ENCODE peak calls at places on chromosome 3, in five cellular contexts. U, C, N, D and G are unnamed samples.

GRCh38 chr3:42771271-42771670 is 1.8 kb downstream of the CCDC13 start:
- DNase-seq in N (no peak), D (no peak), U (no peak), C (no peak), G (no peak)

GRCh38 chr3:77348244-77348855 is 308.5 kb downstream of the ROBO2 start:
- DNase-seq in D (no peak), C (no peak), U (peak), N (no peak), G (no peak)

GRCh38 chr3:13106308-13106970 is 33.2 kb upstream of the IQSEC1 start:
- DNase-seq in N (peak), D (no peak), U (no peak), C (no peak), G (no peak)

GRCh38 chr3:69454204-69454787 is 68.4 kb upstream of the FRMD4B start:
- DNase-seq in N (no peak), U (no peak), D (no peak), C (no peak), G (no peak)

GRCh38 chr3:78911394-78911793 is 856.4 kb downstream of the ROBO1 start:
- DNase-seq in N (no peak), D (no peak), U (no peak), C (no peak), G (no peak)

GRCh38 chr3:5136619-5137429 is 14.7 kb downstream of the ARL8B start:
- DNase-seq in D (no peak), N (no peak), U (no peak), C (no peak), G (no peak)

GRCh38 chr3:120907659-120908029 is 361 bp upstream of the STXBP5L start:
- DNase-seq in N (no peak), U (no peak), D (no peak), C (no peak), G (no peak)

GRCh38 chr3:9739181-9739580 is 7.6 kb downstream of the BRPF1 start:
- DNase-seq in D (no peak), U (no peak), C (no peak), N (no peak), G (no peak)

GRCh38 chr3:147159141-147159540 is 247.2 kb downstream of the ZIC4 start:
- DNase-seq in N (no peak), C (no peak), D (no peak), U (no peak), G (no peak)

GRCh38 chr3:105253225-105253624 is 113.5 kb upstream of the ALCAM start:
- DNase-seq in N (no peak), D (no peak), U (no peak), C (no peak), G (no peak)

DNA sequence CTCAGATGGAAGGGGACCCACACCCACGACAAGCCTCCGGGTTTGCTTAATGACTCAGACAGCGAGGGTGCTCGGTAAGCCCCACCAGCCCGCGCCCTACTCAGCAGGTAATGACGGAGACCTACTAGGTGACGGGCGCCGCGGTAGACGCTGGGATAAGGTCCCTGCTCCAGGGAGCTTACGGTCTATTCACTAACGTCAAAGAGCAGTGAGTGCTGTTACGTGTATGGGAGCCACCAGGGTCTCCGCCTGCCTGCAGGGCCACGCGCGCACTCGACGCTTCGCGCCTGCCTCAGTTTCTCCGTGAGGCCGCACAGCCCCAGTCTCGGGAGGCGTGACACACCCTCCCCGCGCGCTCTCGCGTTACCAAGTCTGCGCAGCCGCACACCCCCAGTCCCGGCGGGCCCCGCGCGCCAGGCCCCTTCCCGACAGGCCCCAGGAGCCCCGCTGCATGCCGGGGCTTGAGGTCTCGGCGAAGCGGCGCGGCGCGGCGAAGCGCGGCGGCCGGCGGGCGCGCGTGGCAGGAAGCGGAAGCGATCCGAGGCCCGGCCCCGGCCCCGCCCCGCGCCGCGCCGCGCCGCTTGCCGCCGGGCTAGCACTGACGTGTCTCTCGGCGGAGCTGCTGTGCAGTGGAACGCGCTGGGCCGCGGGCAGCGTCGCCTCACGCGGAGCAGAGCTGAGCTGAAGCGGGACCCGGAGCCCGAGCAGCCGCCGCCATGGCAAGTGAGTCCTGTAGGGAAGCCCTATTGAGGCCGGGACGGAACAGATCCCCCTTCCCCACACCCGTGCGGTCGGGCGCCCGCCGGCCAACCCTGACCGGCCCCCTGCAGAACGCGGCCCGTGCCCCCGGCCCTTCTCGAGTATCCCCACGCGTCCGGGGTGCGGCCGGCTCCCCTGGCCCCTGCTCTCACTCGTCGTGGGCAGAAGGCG is at the start of gene SEC61A1:
- DNase-seq in C (peak), U (peak), D (peak), N (peak), G (peak)
- TF ChIP-seq POLR2A in C (no peak), U (no peak), D (no peak), N (peak), G (no peak)

DNA sequence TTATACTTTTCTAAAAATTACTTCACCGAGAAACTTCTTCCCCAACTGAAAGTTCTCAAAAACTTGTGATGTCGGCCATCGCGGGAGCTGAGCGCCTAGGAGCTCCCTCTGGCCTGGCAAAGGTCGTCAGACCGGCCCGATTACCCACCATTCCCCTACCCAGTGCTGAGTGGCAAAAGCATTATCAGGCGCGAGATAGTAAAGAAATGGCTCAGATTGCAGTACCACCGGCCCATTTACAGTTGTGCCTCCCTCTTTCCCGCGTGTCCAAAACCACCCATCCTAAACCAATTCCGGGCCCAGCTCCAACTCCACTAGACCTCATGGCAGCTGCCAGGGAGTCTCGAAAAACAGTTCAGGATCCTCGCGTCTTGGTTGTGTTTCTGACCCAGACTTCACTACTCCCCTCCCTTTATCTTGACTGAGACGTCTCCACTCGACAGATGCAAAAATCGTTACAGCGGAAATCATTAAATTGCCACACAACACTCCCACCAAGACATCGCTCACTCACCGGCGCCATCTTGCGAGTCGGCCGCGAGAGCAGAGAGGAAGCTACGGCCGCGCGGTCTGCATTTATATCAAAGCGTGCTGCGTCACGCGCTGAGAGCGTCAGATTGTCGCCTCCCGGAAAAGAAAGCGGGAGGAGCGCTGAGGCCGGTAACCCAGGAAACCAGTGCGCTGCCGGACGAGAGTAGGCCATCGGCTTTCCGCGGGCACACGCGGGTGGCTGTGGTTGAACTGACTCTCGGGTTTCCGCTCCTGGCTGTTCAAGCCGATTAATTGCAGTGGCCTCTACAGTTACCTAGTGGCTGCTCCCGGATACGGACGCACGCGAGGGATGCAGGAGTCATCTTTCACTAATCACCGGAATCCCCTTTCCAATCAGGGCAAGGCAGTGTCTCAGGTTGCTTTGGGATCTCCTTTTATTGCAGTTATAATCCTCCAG is at the start of gene RPL22L1:
- DNase-seq in D (peak), N (peak), U (peak), C (peak), G (no peak)
- TF ChIP-seq POLR2A in D (peak), N (peak), U (peak), C (no peak), G (peak)

DNA sequence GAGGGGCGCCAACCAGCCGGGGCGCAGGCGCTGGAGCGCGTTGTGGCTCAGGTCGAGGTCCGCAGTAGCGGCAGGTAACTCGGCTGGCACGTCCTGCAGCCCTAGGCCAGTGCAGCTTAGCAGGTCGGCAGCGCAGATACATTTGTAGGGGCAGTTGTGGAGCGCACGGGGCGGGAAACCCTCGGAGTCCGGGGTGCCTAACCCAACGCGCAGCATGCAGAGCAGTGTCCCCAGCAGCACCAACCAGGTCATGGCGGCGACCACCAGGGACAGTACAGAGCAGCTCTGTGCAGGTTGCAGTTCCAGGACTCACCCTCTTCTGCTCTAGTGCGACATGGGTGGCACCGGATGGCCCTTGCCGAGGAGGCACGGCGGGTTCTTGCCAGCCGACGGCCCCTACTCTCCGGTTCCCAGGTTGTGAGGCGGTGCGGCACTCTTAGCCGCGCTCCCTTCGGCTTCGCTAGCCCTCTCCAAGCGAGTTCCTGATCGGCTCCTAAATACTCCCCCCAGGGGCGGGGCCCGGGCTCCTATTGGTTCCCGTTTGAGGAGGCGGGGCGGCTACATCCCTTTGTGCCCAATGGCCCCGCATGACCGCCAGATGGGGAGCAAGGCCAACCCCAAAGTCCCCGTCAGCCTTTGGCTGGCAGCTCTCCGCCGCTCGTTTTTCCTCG is at the start of gene AMIGO3:
- DNase-seq in C (peak), N (peak), U (peak), D (peak), G (peak)
- TF ChIP-seq POLR2A in C (no peak), N (peak), U (peak), D (peak), G (peak)

DNA sequence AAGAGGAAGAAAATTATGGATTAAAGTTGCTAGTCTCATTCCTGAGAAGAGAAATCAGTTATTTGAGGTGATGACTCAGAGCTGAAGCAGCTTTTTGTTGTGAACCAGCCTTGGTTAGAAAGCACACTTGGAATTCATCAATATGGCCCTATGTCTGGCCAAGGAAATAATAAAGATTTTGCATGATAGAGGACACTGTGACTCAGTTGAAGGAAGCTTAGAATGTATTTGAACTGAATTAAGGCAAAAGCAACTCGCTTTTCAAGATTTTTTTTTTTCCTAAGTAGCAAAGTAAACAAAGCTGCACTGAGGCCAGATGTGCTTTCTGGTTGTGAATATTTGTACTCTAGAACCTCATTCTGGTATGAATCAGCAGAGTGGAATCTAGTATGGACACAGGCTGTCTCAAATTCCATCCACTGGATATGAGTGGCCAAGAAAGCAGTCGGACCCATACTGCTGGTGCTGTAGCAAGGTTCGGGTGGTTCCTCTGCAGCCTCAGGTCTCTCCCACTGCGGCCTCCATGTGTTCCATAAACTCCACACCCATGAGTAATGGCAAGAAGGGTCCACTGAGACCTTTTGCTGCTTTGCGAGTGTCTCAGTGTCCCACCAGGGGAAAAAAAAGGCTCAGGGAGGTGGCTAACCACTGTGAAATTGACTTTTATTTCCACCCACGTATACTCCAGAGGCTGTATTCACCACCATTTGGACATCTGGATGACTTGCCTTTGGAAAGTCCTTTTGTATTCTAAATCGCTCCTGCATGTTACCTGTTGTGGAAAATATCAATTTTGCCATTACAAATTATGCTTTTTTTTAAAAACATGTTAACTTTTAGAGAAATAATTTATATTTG is 53.1 kb downstream of the TGFBR2 start:
- DNase-seq in D (no peak), U (no peak), C (no peak), N (no peak), G (no peak)
- TF ChIP-seq POLR2A in D (no peak), U (no peak), C (no peak), N (no peak), G (no peak)

GRCh38 chr3:71062920-71063767 is 520.4 kb downstream of the FOXP1 start:
- DNase-seq in C (no peak), D (no peak), U (no peak), N (no peak), G (no peak)

GRCh38 chr3:71064288-71064975 is 519.1 kb downstream of the FOXP1 start:
- DNase-seq in N (peak), D (peak), C (no peak), U (peak), G (no peak)

GRCh38 chr3:71064976-71065763 is 518.4 kb downstream of the FOXP1 start:
- DNase-seq in U (peak), N (peak), D (peak), C (peak), G (no peak)

GRCh38 chr3:71062037-71062919 is 521.2 kb downstream of the FOXP1 start:
- DNase-seq in U (no peak), C (no peak), D (no peak), N (no peak), G (no peak)

DNA sequence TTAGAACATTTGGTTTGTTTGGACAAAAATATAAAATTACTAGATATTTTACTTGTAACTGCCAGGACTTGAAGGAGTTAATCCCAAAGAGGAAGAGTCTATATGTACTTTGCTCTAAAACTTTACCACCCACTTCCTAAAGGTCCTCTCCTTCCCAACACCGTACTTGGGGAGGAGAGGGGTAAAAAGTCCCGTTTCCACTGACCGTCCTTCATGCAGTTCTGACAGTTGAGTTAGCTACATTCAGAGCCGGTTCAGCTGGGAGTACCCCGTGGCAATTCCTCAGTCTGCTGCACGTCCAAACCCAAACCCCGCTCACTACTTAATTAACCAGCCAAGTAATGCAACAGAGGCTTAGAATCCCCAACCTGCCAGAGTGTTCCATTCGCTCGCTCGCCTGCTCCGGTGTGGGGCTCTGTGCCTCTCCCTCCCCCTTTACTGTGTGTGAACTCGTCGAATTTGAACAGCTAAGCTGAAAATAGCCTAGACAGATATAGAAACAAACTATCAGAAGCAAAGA is 519.7 kb downstream of the FOXP1 start:
- DNase-seq in U (no peak), C (no peak), D (no peak), N (peak), G (no peak)
- TF ChIP-seq POLR2A in U (peak), C (no peak), D (no peak), N (peak), G (peak)

GRCh38 chr3:143002727-143003126 is 1.4 kb downstream of the U2SURP start:
- DNase-seq in C (no peak), N (no peak), U (no peak), D (no peak), G (no peak)

GRCh38 chr3:143000525-143000924 is 845 bp upstream of the U2SURP start:
- DNase-seq in C (no peak), N (no peak), U (no peak), D (no peak), G (no peak)

GRCh38 chr3:143002083-143002712 is 828 bp downstream of the U2SURP start:
- DNase-seq in N (no peak), U (no peak), C (no peak), D (no peak), G (no peak)

GRCh38 chr3:143001034-143001368 is 369 bp upstream of the U2SURP start:
- DNase-seq in C (peak), D (no peak), N (no peak), U (no peak), G (no peak)

GRCh38 chr3:143001369-143002082 is at the start of gene U2SURP:
- DNase-seq in U (peak), N (peak), C (peak), D (peak), G (peak)
- TF ChIP-seq POLR2A in U (peak), N (peak), C (no peak), D (no peak), G (peak)

GRCh38 chr3:159859424-159859823 is 129.2 kb upstream of the IL12A start:
- DNase-seq in D (no peak), U (no peak), N (no peak), C (no peak), G (no peak)

GRCh38 chr3:159859836-159860235 is 128.8 kb upstream of the IL12A start:
- DNase-seq in D (no peak), C (no peak), U (no peak), N (no peak), G (no peak)

GRCh38 chr3:159861369-159861987 is 127.2 kb upstream of the IL12A start:
- DNase-seq in U (no peak), C (no peak), N (no peak), D (no peak), G (no peak)

GRCh38 chr3:159860269-159860668 is 128.4 kb upstream of the IL12A start:
- DNase-seq in C (no peak), N (no peak), U (no peak), D (no peak), G (no peak)

GRCh38 chr3:159860727-159861126 is 127.9 kb upstream of the IL12A start:
- DNase-seq in D (no peak), N (no peak), U (no peak), C (no peak), G (no peak)
- TF ChIP-seq POLR2A in D (no peak), N (no peak), U (no peak), C (no peak), G (no peak)

GRCh38 chr3:14124223-14124614 is 451 bp downstream of the CHCHD4 start:
- DNase-seq in U (no peak), N (peak), C (peak), D (no peak), G (no peak)
- TF ChIP-seq POLR2A in U (no peak), N (no peak), C (no peak), D (no peak), G (no peak)